ENCODE peak calls at places on chromosomes 6 and 20, in four cellular contexts. Y, A, O and L are unnamed samples.

GRCh38 chr20:38057351-38057972 is 23.9 kb downstream of the RPRD1B start:
- DNase-seq in Y (peak; percentile 90), A (peak; percentile 84), O (peak; percentile 96), L (peak; percentile 70)

GRCh38 chr20:8788831-8789230 is 280.1 kb upstream of the PLCB4 start:
- DNase-seq in Y (no peak), A (no peak), O (no peak), L (no peak)

GRCh38 chr6:169536446-169537170 is 165.2 kb downstream of the WDR27 start:
- DNase-seq in Y (no peak), A (no peak), O (no peak), L (no peak)

GRCh38 chr6:128713461-128713860 is 169.5 kb upstream of the LAMA2 start:
- DNase-seq in Y (no peak), A (no peak), O (no peak), L (no peak)

GRCh38 chr6:133634474-133634873 is 254.4 kb upstream of the TCF21 start:
- DNase-seq in Y (no peak), A (no peak), O (no peak), L (no peak)

GRCh38 chr20:21739161-21739560 is 33.7 kb downstream of the PAX1 start:
- DNase-seq in Y (no peak), A (no peak), O (no peak), L (no peak)

GRCh38 chr6:5063617-5064016 is 21.5 kb upstream of the PPP1R3G start:
- DNase-seq in Y (no peak), A (no peak), O (no peak), L (no peak)

GRCh38 chr6:157539900-157540752 is 159.1 kb downstream of the ZDHHC14 start:
- DNase-seq in Y (no peak), A (no peak), O (no peak), L (no peak)

GRCh38 chr6:150877928-150878327 is 12.4 kb downstream of the MTHFD1L start:
- DNase-seq in Y (no peak), A (no peak), O (no peak), L (no peak)

DNA sequence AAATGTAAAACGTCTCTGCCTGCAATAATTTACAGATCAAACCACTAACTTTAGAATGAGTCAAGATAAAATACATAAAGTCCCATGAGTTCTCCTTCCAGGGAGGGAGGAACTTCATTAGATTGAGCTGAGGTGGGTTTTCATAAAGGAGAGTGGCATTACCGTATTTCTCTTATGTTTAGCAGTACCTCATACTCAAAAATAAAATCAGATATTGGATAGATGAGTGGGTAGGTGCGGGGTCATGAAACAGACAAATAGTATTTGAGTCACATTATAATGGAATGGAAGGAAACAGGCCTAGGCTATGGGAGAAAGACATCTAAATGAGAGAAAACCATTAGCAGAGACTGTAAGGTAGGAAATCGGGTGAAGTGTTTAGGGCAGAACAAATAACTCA is 166.1 kb upstream of the SMLR1 start:
- DNase-seq in Y (no peak), A (no peak), O (no peak), L (no peak)
- TF ChIP-seq CTCF in Y (no peak), A (no peak), O (no peak), L (no peak)

GRCh38 chr20:57792386-57793095 is 82.7 kb upstream of the PMEPA1 start:
- DNase-seq in Y (no peak), A (no peak), O (no peak), L (no peak)
- H3K9me3 ChIP-seq in Y (no peaks in the 10 kb centered on the region), A (no peaks in the 10 kb centered on the region), O (no peaks in the 10 kb centered on the region), L (no peaks in the 10 kb centered on the region)

DNA sequence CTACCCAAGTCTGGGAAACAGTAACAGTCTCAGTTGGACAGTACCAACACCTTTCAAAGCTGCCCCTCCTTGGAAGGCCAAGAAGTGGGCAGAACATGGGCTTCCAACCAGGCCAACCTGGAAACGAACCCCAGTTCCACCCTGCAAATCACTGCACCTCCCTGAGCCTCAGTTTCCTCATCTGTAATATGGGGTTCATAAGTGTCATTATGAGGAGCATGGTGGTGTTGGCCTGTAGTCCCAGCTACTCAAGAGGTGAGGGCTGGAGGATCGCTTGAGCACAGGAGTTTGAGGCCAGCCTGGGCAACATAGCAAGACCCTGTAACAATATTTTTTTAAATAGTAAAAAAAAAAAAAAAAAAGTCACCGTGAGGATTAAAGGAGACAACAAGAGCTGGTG is 34.5 kb downstream of the C20orf203 start:
- DNase-seq in Y (no peak), A (no peak), O (no peak), L (no peak)
- H3K27me3 ChIP-seq in Y (no peaks in the 10 kb centered on the region), A (peaks cover 2% of the 10 kb centered on the region), O (no peaks in the 10 kb centered on the region), L (no peaks in the 10 kb centered on the region)

GRCh38 chr20:47760686-47761477 is 24.4 kb downstream of the SULF2 start:
- DNase-seq in Y (no peak), A (no peak), O (no peak), L (no peak)

GRCh38 chr20:47762699-47763098 is 22.6 kb downstream of the SULF2 start:
- DNase-seq in Y (peak; percentile 38), A (no peak), O (no peak), L (no peak)

GRCh38 chr20:47761478-47762047 is 23.7 kb downstream of the SULF2 start:
- DNase-seq in Y (no peak), A (no peak), O (no peak), L (no peak)

GRCh38 chr20:47765715-47766594 is 19.3 kb downstream of the SULF2 start:
- DNase-seq in Y (no peak), A (peak; percentile 68), O (no peak), L (no peak)

GRCh38 chr20:47764154-47764734 is 21.0 kb downstream of the SULF2 start:
- DNase-seq in Y (no peak), A (no peak), O (no peak), L (no peak)
- TF ChIP-seq CTCF in Y (no peak), A (no peak), O (no peak), L (no peak)